ENCODE peak calls at places on chromosomes 13 and 19, in ten cellular contexts. V is NCI-H1092 treated with DMSO at 0.1 percent for 48 hours; G is activated CD8-positive, alpha-beta memory T cell treated with anti-CD3 and anti-CD28 coated beads for 1 hour; S is NCI-H2081 treated with DMSO at 0.1 percent for 48 hours; M is activated T-cell treated with anti-CD3 and anti-CD28 coated beads, Interleukin-2, amount 50 U/mL, for 72 hours; N is psoas muscle; C is skeletal muscle cell; A is EL; H is neural progenitor cell; O is foreskin fibroblast. Y is an unnamed sample.

GRCh38 chr19:16888629-16889371 is at the start of gene F2RL3:
- DNase-seq in S (no peak), A (peak), H (no peak), V (no peak), M (peak), G (no peak), N (peak), O (peak), C (no peak), Y (no peak)

GRCh38 chr13:113398963-113399754 is 35.2 kb upstream of the GRTP1 start:
- DNase-seq in N (no peak), O (no peak), V (no peak), S (no peak), M (no peak), G (no peak), C (no peak), A (no peak), H (peak), Y (no peak)

GRCh38 chr13:32610538-32610937 is 24.3 kb downstream of the PDS5B start:
- DNase-seq in M (no peak), G (no peak), A (no peak), O (no peak), S (no peak), C (no peak), H (no peak), N (no peak), V (no peak), Y (no peak)

GRCh38 chr19:18657590-18658365 is 20.9 kb downstream of the KLHL26 start:
- DNase-seq in A (peak), M (no peak), O (no peak), C (no peak), N (peak), H (peak), S (no peak), V (peak), G (no peak), Y (no peak)

GRCh38 chr19:566403-566802 is 6.0 kb upstream of the BSG start:
- DNase-seq in O (peak), M (no peak), V (no peak), H (no peak), C (no peak), G (no peak), A (peak), N (no peak), S (no peak), Y (no peak)

GRCh38 chr19:16375157-16375935 is 50.7 kb downstream of the KLF2 start:
- DNase-seq in G (no peak), H (no peak), O (no peak), V (no peak), A (no peak), S (no peak), N (no peak), M (no peak), C (no peak), Y (no peak)

GRCh38 chr13:20024706-20025105 is 66.2 kb downstream of the ZMYM2 start:
- DNase-seq in V (no peak), H (no peak), N (no peak), A (no peak), O (no peak), G (no peak), C (no peak), S (no peak), M (no peak), Y (no peak)

GRCh38 chr13:113098163-113098732 is 7.3 kb upstream of the F7 start:
- DNase-seq in M (no peak), A (peak), V (no peak), N (no peak), O (peak), C (peak), H (no peak), G (no peak), S (no peak), Y (no peak)

GRCh38 chr13:111049791-111050538 is 65.1 kb upstream of the ARHGEF7 start:
- DNase-seq in V (no peak), S (no peak), N (peak), C (no peak), G (no peak), H (peak), M (no peak), O (no peak), A (peak), Y (no peak)

GRCh38 chr19:48714759-48715261 is 4.7 kb downstream of the MAMSTR start:
- DNase-seq in S (no peak), N (no peak), H (no peak), V (no peak), M (no peak), G (no peak), C (no peak), A (no peak), O (no peak), Y (no peak)

GRCh38 chr13:52838433-52839107 is 9.9 kb downstream of the PCDH8 start:
- DNase-seq in A (no peak), H (peak), O (no peak), C (no peak), N (no peak), G (no peak), M (no peak), V (no peak), S (no peak), Y (no peak)

GRCh38 chr13:30165791-30166190 is 141.6 kb downstream of the KATNAL1 start:
- DNase-seq in C (no peak), H (peak), M (no peak), G (no peak), O (no peak), V (no peak), A (no peak), S (no peak), N (peak), Y (no peak)

GRCh38 chr13:30730526-30730925 is 4.8 kb upstream of the ALOX5AP start:
- DNase-seq in S (no peak), V (no peak), C (peak), M (no peak), O (no peak), N (no peak), A (no peak), H (peak), G (no peak), Y (no peak)

GRCh38 chr19:56942749-56943148 is 102.2 kb upstream of the PEG3 start:
- DNase-seq in N (peak), M (no peak), S (no peak), G (no peak), A (peak), V (no peak), C (no peak), O (no peak), H (peak), Y (no peak)

GRCh38 chr19:18340990-18341868 is 831 bp downstream of the PGPEP1 start:
- DNase-seq in G (peak), S (no peak), O (peak), C (no peak), H (peak), V (no peak), M (peak), A (peak), N (peak), Y (no peak)

GRCh38 chr19:16372065-16372915 is 47.7 kb downstream of the KLF2 start:
- DNase-seq in C (no peak), M (peak), O (no peak), H (no peak), S (no peak), N (no peak), A (no peak), V (no peak), G (no peak), Y (no peak)

GRCh38 chr13:73228546-73228945 is 169.7 kb downstream of the KLF5 start:
- DNase-seq in O (no peak), S (no peak), V (no peak), G (no peak), H (no peak), N (no peak), M (peak), C (no peak), A (peak), Y (no peak)

Y was measured in NCI-H187 treated with DMSO at 0.1 percent for 48 hours.